ENCODE peak calls at places on chromosome 13, in eight cellular contexts. One of them, this sample, is unnamed.
A peak's percentile ranks its signal among the peaks of the same experiment; 100 is the strongest.

GRCh38 chr13:85520445-85520844 is 278.8 kb downstream of the SLITRK6 start:
- ATAC-seq in K562: no peak
- ATAC-seq in upper lobe of left lung: peak; percentile 60
- ATAC-seq in HCT116: no peak
- ATAC-seq in heart left ventricle: no peak
- ATAC-seq in right lobe of liver: no peak
- ATAC-seq in IMR-90: peak; percentile 90
- ATAC-seq in body of pancreas: peak; percentile 69
- ATAC-seq in this sample: peak; percentile 77

GRCh38 chr13:50257646-50258045 is 242.4 kb downstream of the KCNRG start:
- ATAC-seq in IMR-90: no peak
- ATAC-seq in body of pancreas: no peak
- ATAC-seq in heart left ventricle: no peak
- ATAC-seq in HCT116: no peak
- ATAC-seq in K562: no peak
- ATAC-seq in right lobe of liver: no peak
- ATAC-seq in upper lobe of left lung: no peak
- ATAC-seq in this sample: no peak

GRCh38 chr13:106874308-106874707 is 306.4 kb upstream of the ARGLU1 start:
- ATAC-seq in HCT116: no peak
- ATAC-seq in body of pancreas: no peak
- ATAC-seq in heart left ventricle: no peak
- ATAC-seq in K562: no peak
- ATAC-seq in IMR-90: no peak
- ATAC-seq in right lobe of liver: peak; percentile 31
- ATAC-seq in upper lobe of left lung: no peak
- ATAC-seq in this sample: no peak

GRCh38 chr13:32010137-32010536 is 21.4 kb upstream of the FRY start:
- ATAC-seq in upper lobe of left lung: no peak
- ATAC-seq in HCT116: no peak
- ATAC-seq in K562: no peak
- ATAC-seq in IMR-90: peak; percentile 62
- ATAC-seq in body of pancreas: no peak
- ATAC-seq in heart left ventricle: no peak
- ATAC-seq in right lobe of liver: peak; percentile 42
- ATAC-seq in this sample: peak; percentile 31

GRCh38 chr13:77907653-77908341 is 10.8 kb downstream of the EDNRB start:
- ATAC-seq in right lobe of liver: peak; percentile 62
- ATAC-seq in HCT116: no peak
- ATAC-seq in heart left ventricle: peak; percentile 54
- ATAC-seq in body of pancreas: no peak
- ATAC-seq in K562: no peak
- ATAC-seq in IMR-90: no peak
- ATAC-seq in upper lobe of left lung: no peak
- ATAC-seq in this sample: peak; percentile 39

GRCh38 chr13:27622102-27622820 is 569 bp downstream of the POLR1D start:
- ATAC-seq in heart left ventricle: peak; percentile 0
- ATAC-seq in right lobe of liver: no peak
- ATAC-seq in K562: no peak
- ATAC-seq in HCT116: no peak
- ATAC-seq in body of pancreas: no peak
- ATAC-seq in upper lobe of left lung: no peak
- ATAC-seq in IMR-90: peak; percentile 0
- ATAC-seq in this sample: no peak

GRCh38 chr13:79480954-79481684 is at the start of gene NDFIP2:
- ATAC-seq in heart left ventricle: peak; percentile 95
- ATAC-seq in IMR-90: peak; percentile 90
- ATAC-seq in upper lobe of left lung: peak; percentile 96
- ATAC-seq in HCT116: peak; percentile 97
- ATAC-seq in body of pancreas: peak; percentile 90
- ATAC-seq in K562: peak; percentile 93
- ATAC-seq in right lobe of liver: peak; percentile 94
- ATAC-seq in this sample: peak; percentile 92

GRCh38 chr13:95784891-95785290 is 108.0 kb downstream of the DNAJC3 start:
- ATAC-seq in K562: no peak
- ATAC-seq in right lobe of liver: no peak
- ATAC-seq in upper lobe of left lung: no peak
- ATAC-seq in body of pancreas: no peak
- ATAC-seq in HCT116: no peak
- ATAC-seq in IMR-90: peak; percentile 31
- ATAC-seq in heart left ventricle: no peak
- ATAC-seq in this sample: no peak

GRCh38 chr13:20137875-20138274 is 23.0 kb downstream of the GJA3 start:
- ATAC-seq in right lobe of liver: no peak
- ATAC-seq in heart left ventricle: no peak
- ATAC-seq in IMR-90: no peak
- ATAC-seq in K562: no peak
- ATAC-seq in body of pancreas: no peak
- ATAC-seq in upper lobe of left lung: no peak
- ATAC-seq in HCT116: no peak
- ATAC-seq in this sample: no peak

GRCh38 chr13:20141238-20142018 is 19.4 kb downstream of the GJA3 start:
- ATAC-seq in upper lobe of left lung: no peak
- ATAC-seq in K562: no peak
- ATAC-seq in HCT116: no peak
- ATAC-seq in body of pancreas: no peak
- ATAC-seq in IMR-90: no peak
- ATAC-seq in right lobe of liver: no peak
- ATAC-seq in heart left ventricle: peak; percentile 92
- ATAC-seq in this sample: no peak

GRCh38 chr13:20134732-20135131 is 26.1 kb downstream of the GJA3 start:
- ATAC-seq in HCT116: no peak
- ATAC-seq in upper lobe of left lung: no peak
- ATAC-seq in body of pancreas: no peak
- ATAC-seq in K562: no peak
- ATAC-seq in heart left ventricle: no peak
- ATAC-seq in IMR-90: no peak
- ATAC-seq in right lobe of liver: no peak
- ATAC-seq in this sample: no peak

GRCh38 chr13:20140487-20140886 is 20.4 kb downstream of the GJA3 start:
- ATAC-seq in right lobe of liver: no peak
- ATAC-seq in upper lobe of left lung: no peak
- ATAC-seq in K562: no peak
- ATAC-seq in IMR-90: peak; percentile 35
- ATAC-seq in HCT116: no peak
- ATAC-seq in heart left ventricle: peak; percentile 52
- ATAC-seq in body of pancreas: no peak
- ATAC-seq in this sample: no peak

GRCh38 chr13:20136781-20137703 is 23.8 kb downstream of the GJA3 start:
- ATAC-seq in upper lobe of left lung: peak; percentile 35
- ATAC-seq in HCT116: peak; percentile 93
- ATAC-seq in heart left ventricle: no peak
- ATAC-seq in right lobe of liver: peak; percentile 96
- ATAC-seq in K562: peak; percentile 97
- ATAC-seq in body of pancreas: peak; percentile 89
- ATAC-seq in IMR-90: peak; percentile 68
- ATAC-seq in this sample: no peak
- TF ChIP-seq CTCF in upper lobe of left lung: peak; percentile 21
- TF ChIP-seq CTCF in HCT116: peak; percentile 57
- TF ChIP-seq CTCF in heart left ventricle: peak; percentile 9
- TF ChIP-seq CTCF in right lobe of liver: no peak
- TF ChIP-seq CTCF in K562: peak; percentile 65
- TF ChIP-seq CTCF in body of pancreas: peak; percentile 35
- TF ChIP-seq CTCF in IMR-90: peak; percentile 23
- TF ChIP-seq CTCF in this sample: no peak

GRCh38 chr13:108270442-108270841 is 924 bp downstream of the TNFSF13B start:
- ATAC-seq in HCT116: no peak
- ATAC-seq in upper lobe of left lung: peak; percentile 26
- ATAC-seq in right lobe of liver: peak; percentile 40
- ATAC-seq in heart left ventricle: no peak
- ATAC-seq in K562: peak; percentile 36
- ATAC-seq in IMR-90: peak; percentile 7
- ATAC-seq in body of pancreas: peak; percentile 27
- ATAC-seq in this sample: no peak

GRCh38 chr13:108269601-108270328 is at the start of gene TNFSF13B:
- ATAC-seq in IMR-90: peak; percentile 73
- ATAC-seq in HCT116: no peak
- ATAC-seq in body of pancreas: peak; percentile 67
- ATAC-seq in right lobe of liver: peak; percentile 91
- ATAC-seq in K562: peak; percentile 84
- ATAC-seq in heart left ventricle: peak; percentile 73
- ATAC-seq in upper lobe of left lung: peak; percentile 83
- ATAC-seq in this sample: peak; percentile 40

GRCh38 chr13:108266316-108266936 is 3.1 kb upstream of the TNFSF13B start:
- ATAC-seq in HCT116: no peak
- ATAC-seq in body of pancreas: no peak
- ATAC-seq in upper lobe of left lung: no peak
- ATAC-seq in right lobe of liver: no peak
- ATAC-seq in heart left ventricle: no peak
- ATAC-seq in K562: no peak
- ATAC-seq in IMR-90: no peak
- ATAC-seq in this sample: no peak

GRCh38 chr13:108268713-108269112 is 805 bp upstream of the TNFSF13B start:
- ATAC-seq in body of pancreas: no peak
- ATAC-seq in right lobe of liver: no peak
- ATAC-seq in heart left ventricle: peak; percentile 14
- ATAC-seq in HCT116: no peak
- ATAC-seq in IMR-90: no peak
- ATAC-seq in K562: peak; percentile 16
- ATAC-seq in upper lobe of left lung: peak; percentile 18
- ATAC-seq in this sample: no peak

GRCh38 chr13:108267338-108267737 is 2.2 kb upstream of the TNFSF13B start:
- ATAC-seq in right lobe of liver: no peak
- ATAC-seq in body of pancreas: no peak
- ATAC-seq in K562: no peak
- ATAC-seq in HCT116: no peak
- ATAC-seq in heart left ventricle: no peak
- ATAC-seq in IMR-90: no peak
- ATAC-seq in upper lobe of left lung: peak; percentile 57
- ATAC-seq in this sample: no peak
- H3K4me1 ChIP-seq in right lobe of liver: no peaks in the 10 kb centered on the region
- H3K4me1 ChIP-seq in body of pancreas: peaks cover 14% of the 10 kb centered on the region
- H3K4me1 ChIP-seq in K562: peaks cover 7% of the 10 kb centered on the region
- H3K4me1 ChIP-seq in HCT116: no peaks in the 10 kb centered on the region
- H3K4me1 ChIP-seq in heart left ventricle: no peaks in the 10 kb centered on the region
- H3K4me1 ChIP-seq in IMR-90: peaks cover 2% of the 10 kb centered on the region
- H3K4me1 ChIP-seq in upper lobe of left lung: peaks cover 24% of the 10 kb centered on the region
- H3K4me1 ChIP-seq in this sample: no peaks in the 10 kb centered on the region

GRCh38 chr13:44576396-44577235 is 486 bp upstream of the TSC22D1 start:
- ATAC-seq in HCT116: peak; percentile 55
- ATAC-seq in body of pancreas: peak; percentile 12
- ATAC-seq in K562: peak; percentile 59
- ATAC-seq in upper lobe of left lung: peak; percentile 65
- ATAC-seq in right lobe of liver: peak; percentile 46
- ATAC-seq in IMR-90: peak; percentile 5
- ATAC-seq in heart left ventricle: peak; percentile 38
- ATAC-seq in this sample: peak; percentile 1

GRCh38 chr13:44575035-44575434 is 1.1 kb downstream of the TSC22D1 start:
- ATAC-seq in K562: no peak
- ATAC-seq in IMR-90: no peak
- ATAC-seq in upper lobe of left lung: no peak
- ATAC-seq in heart left ventricle: no peak
- ATAC-seq in HCT116: no peak
- ATAC-seq in body of pancreas: no peak
- ATAC-seq in right lobe of liver: no peak
- ATAC-seq in this sample: no peak

GRCh38 chr13:44574466-44574855 is 1.7 kb downstream of the TSC22D1 start:
- ATAC-seq in right lobe of liver: no peak
- ATAC-seq in heart left ventricle: no peak
- ATAC-seq in body of pancreas: no peak
- ATAC-seq in IMR-90: no peak
- ATAC-seq in upper lobe of left lung: no peak
- ATAC-seq in HCT116: no peak
- ATAC-seq in K562: no peak
- ATAC-seq in this sample: no peak

GRCh38 chr13:44577236-44578063 is 1.3 kb upstream of the TSC22D1 start:
- ATAC-seq in upper lobe of left lung: peak; percentile 95
- ATAC-seq in body of pancreas: peak; percentile 86
- ATAC-seq in HCT116: peak; percentile 89
- ATAC-seq in IMR-90: peak; percentile 85
- ATAC-seq in K562: peak; percentile 90
- ATAC-seq in heart left ventricle: peak; percentile 92
- ATAC-seq in right lobe of liver: peak; percentile 94
- ATAC-seq in this sample: peak; percentile 88

GRCh38 chr13:44575741-44576395 is at the start of gene TSC22D1:
- ATAC-seq in K562: no peak
- ATAC-seq in right lobe of liver: peak; percentile 1
- ATAC-seq in upper lobe of left lung: peak; percentile 2
- ATAC-seq in heart left ventricle: no peak
- ATAC-seq in IMR-90: peak; percentile 1
- ATAC-seq in body of pancreas: no peak
- ATAC-seq in HCT116: no peak
- ATAC-seq in this sample: no peak
- TF ChIP-seq POLR2A in K562: no peak
- TF ChIP-seq POLR2A in right lobe of liver: no peak
- TF ChIP-seq POLR2A in upper lobe of left lung: no peak
- TF ChIP-seq POLR2A in heart left ventricle: no peak
- TF ChIP-seq POLR2A in IMR-90: no peak
- TF ChIP-seq POLR2A in body of pancreas: peak; percentile 36
- TF ChIP-seq POLR2A in HCT116: no peak
- TF ChIP-seq POLR2A in this sample: no peak

GRCh38 chr13:110506859-110507566 is 54.5 kb downstream of the RAB20 start:
- ATAC-seq in IMR-90: no peak
- ATAC-seq in body of pancreas: peak; percentile 90
- ATAC-seq in K562: peak; percentile 67
- ATAC-seq in upper lobe of left lung: peak; percentile 61
- ATAC-seq in right lobe of liver: peak; percentile 84
- ATAC-seq in heart left ventricle: peak; percentile 66
- ATAC-seq in HCT116: peak; percentile 18
- ATAC-seq in this sample: peak; percentile 84

GRCh38 chr13:110509478-110509926 is 52.0 kb downstream of the RAB20 start:
- ATAC-seq in heart left ventricle: peak; percentile 57
- ATAC-seq in K562: peak; percentile 64
- ATAC-seq in right lobe of liver: no peak
- ATAC-seq in upper lobe of left lung: no peak
- ATAC-seq in IMR-90: peak; percentile 46
- ATAC-seq in HCT116: no peak
- ATAC-seq in body of pancreas: no peak
- ATAC-seq in this sample: no peak

GRCh38 chr13:110505594-110505993 is 55.9 kb downstream of the RAB20 start:
- ATAC-seq in body of pancreas: no peak
- ATAC-seq in K562: no peak
- ATAC-seq in right lobe of liver: no peak
- ATAC-seq in heart left ventricle: no peak
- ATAC-seq in HCT116: no peak
- ATAC-seq in IMR-90: no peak
- ATAC-seq in upper lobe of left lung: no peak
- ATAC-seq in this sample: no peak

GRCh38 chr13:110506396-110506795 is 55.1 kb downstream of the RAB20 start:
- ATAC-seq in HCT116: no peak
- ATAC-seq in K562: peak; percentile 36
- ATAC-seq in heart left ventricle: no peak
- ATAC-seq in body of pancreas: no peak
- ATAC-seq in IMR-90: no peak
- ATAC-seq in right lobe of liver: no peak
- ATAC-seq in upper lobe of left lung: no peak
- ATAC-seq in this sample: no peak

DNA sequence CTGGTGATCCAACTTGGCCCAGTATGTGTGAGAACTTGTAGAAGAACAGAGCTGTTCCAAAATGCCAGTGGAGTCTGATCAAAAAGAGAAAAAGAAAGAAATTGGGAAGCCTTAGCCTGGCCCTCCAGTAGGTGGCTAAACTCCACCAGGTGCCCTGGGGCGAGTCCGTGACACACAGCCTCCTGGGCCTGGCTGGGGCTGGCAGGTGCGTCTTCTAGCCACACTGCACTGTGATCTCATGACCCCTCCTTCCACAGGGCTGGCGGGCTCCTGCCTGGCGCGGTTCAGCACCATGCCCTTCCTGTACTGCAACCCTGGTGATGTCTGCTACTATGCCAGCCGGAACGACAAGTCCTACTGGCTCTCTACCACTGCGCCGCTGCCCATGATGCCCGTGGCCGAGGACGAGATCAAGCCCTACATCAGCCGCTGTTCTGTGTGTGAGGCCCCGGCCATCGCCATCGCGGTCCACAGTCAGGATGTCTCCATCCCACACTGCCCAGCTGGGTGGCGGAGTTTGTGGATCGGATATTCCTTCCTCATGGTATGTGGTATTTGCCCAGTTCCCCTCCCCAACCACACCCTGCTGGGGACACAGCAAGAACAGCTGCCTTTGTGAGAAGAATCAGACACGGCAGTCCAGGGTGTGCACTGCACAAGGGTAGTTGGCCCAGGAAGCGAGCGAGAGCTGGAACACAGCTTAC is 53.7 kb downstream of the RAB20 start:
- ATAC-seq in heart left ventricle: peak; percentile 70
- ATAC-seq in upper lobe of left lung: peak; percentile 37
- ATAC-seq in IMR-90: no peak
- ATAC-seq in K562: peak; percentile 3
- ATAC-seq in body of pancreas: peak; percentile 86
- ATAC-seq in HCT116: peak; percentile 79
- ATAC-seq in right lobe of liver: peak; percentile 86
- ATAC-seq in this sample: peak; percentile 46
- TF ChIP-seq CTCF in heart left ventricle: no peak
- TF ChIP-seq CTCF in upper lobe of left lung: peak; percentile 60
- TF ChIP-seq CTCF in IMR-90: no peak
- TF ChIP-seq CTCF in K562: no peak
- TF ChIP-seq CTCF in body of pancreas: peak; percentile 82
- TF ChIP-seq CTCF in HCT116: peak; percentile 28
- TF ChIP-seq CTCF in right lobe of liver: peak; percentile 63
- TF ChIP-seq CTCF in this sample: peak; percentile 10

This sample was measured in gastroesophageal sphincter.